ENCODE peak calls at places on chromosomes 7 and 10, in five cellular contexts. B is epithelial cell of esophagus, V is gastrocnemius medialis, Z is right lobe of liver, I is fibroblast of lung. T is an unnamed sample.
A peak's percentile ranks its signal among the peaks of the same experiment; 100 is the strongest.

GRCh38 chr7:146146866-146147265 is 30.3 kb downstream of the CNTNAP2 start:
- DNase-seq in B (no peak), V (no peak), Z (no peak), I (peak; percentile 27), T (no peak)

GRCh38 chr10:127853868-127854768 is 38.6 kb downstream of the CLRN3 start:
- DNase-seq in B (peak; percentile 73), V (no peak), Z (peak; percentile 70), I (peak; percentile 65), T (peak; percentile 79)

GRCh38 chr7:27101906-27102577 is 441 bp downstream of the HOXA2 start:
- DNase-seq in B (no peak), V (no peak), Z (no peak), I (peak; percentile 53), T (no peak)

GRCh38 chr7:16587785-16588184 is 57.8 kb downstream of the ANKMY2 start:
- DNase-seq in B (no peak), V (no peak), Z (no peak), I (no peak), T (no peak)

GRCh38 chr10:86958831-86959736 is 685 bp downstream of the SNCG start:
- DNase-seq in B (peak; percentile 83), V (no peak), Z (no peak), I (peak; percentile 69), T (peak; percentile 94)

GRCh38 chr7:143429770-143430698 is 13.2 kb upstream of the TAS2R60 start:
- DNase-seq in B (peak; percentile 65), V (no peak), Z (no peak), I (peak; percentile 38), T (peak; percentile 32)

GRCh38 chr7:157058026-157058425 is 47.6 kb upstream of the MNX1 start:
- DNase-seq in B (no peak), V (no peak), Z (no peak), I (no peak), T (no peak)

GRCh38 chr10:16809074-16809718 is 8.0 kb downstream of the RSU1 start:
- DNase-seq in B (peak; percentile 49), V (no peak), Z (no peak), I (peak; percentile 42), T (no peak)

GRCh38 chr10:103784089-103784488 is 71.3 kb downstream of the SH3PXD2A start:
- DNase-seq in B (no peak), V (no peak), Z (no peak), I (no peak), T (no peak)

GRCh38 chr10:103451091-103451801 is 924 bp downstream of the CALHM2 start:
- DNase-seq in B (peak; percentile 40), V (peak; percentile 51), Z (peak; percentile 67), I (peak; percentile 28), T (peak; percentile 78)

GRCh38 chr7:70647801-70648491 is 484.0 kb upstream of the GALNT17 start:
- DNase-seq in B (peak; percentile 92), V (no peak), Z (no peak), I (no peak), T (peak; percentile 29)

GRCh38 chr10:22779331-22780019 is 65.1 kb upstream of the PIP4K2A start:
- DNase-seq in B (no peak), V (no peak), Z (no peak), I (no peak), T (no peak)

GRCh38 chr7:12550956-12551355 is 19.6 kb upstream of the SCIN start:
- DNase-seq in B (no peak), V (no peak), Z (no peak), I (no peak), T (no peak)

DNA sequence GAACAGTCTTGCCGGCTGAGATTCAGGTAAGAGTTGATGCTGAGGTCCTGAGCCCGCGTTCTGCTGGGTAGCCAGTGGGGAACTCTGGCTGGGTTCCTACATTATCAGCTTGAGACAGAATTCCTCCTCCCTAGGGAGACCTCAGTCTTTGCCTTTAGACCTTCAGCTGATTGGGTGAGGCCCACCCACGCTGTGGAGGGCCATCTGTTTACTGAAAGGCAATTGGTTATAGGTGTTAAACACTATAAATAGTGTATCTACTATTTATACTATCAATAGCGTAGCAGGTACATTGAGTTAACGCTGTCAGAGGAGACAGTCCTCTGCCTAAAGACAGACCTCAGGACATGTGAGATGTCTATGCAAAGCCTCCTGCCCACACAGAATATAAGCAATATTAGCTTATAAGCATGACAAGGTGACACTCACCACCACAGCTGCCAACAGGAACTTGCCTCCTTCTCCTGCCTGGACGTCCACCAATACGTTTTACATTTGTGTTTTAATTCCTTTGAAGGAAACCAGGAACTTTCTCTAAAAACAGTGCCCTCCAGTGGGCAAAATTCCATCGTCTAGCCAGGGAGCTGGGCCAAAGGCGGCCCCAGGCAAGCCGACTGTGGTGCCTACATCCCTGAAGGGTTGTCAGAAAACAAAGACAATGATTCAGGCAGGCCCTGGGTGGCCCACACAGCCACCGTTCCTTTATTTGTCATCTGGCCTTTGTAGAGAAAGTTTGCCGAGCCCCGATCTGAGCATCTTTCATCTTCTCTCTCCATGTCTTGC is 58.8 kb downstream of the INSIG1 start:
- DNase-seq in B (peak; percentile 17), V (no peak), Z (no peak), I (no peak), T (no peak)
- TF ChIP-seq CTCF in B (peak; percentile 13), V (no peak), Z (no peak), I (no peak), T (peak; percentile 26)

GRCh38 chr10:48555310-48556042 is 49.4 kb downstream of the ARHGAP22 start:
- DNase-seq in B (no peak), V (no peak), Z (no peak), I (no peak), T (no peak)
- TF ChIP-seq CTCF in B (no peak), V (no peak), Z (no peak), I (no peak), T (no peak)

DNA sequence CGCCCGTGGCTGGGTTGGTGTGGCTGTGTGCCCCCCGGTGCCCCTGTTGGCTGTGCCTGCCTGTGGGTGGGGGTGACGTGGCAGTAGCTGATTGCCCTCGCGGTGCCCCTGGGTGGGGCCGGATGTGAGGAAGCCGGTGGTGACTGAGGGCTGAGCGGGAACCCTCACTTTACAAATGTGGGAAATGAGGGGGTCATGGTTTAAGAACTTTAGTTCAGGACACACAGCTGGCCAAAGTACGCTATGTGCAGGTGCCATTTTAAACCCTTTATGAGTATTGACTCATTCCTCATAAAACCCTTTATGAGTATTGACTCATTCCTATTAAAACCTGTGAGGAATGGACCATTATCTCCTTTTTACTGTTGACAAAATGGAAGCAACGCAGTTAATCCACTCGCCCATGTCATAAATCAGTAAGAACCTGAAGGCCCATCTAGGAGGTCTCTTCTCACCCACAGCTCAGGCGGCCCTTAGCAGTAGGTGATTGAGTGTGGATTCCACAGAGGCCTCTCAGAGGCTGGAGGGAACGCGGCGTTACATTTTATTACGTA is 290.1 kb upstream of the COBL start:
- DNase-seq in B (no peak), V (no peak), Z (no peak), I (no peak), T (peak; percentile 49)
- TF ChIP-seq CTCF in B (no peak), V (no peak), Z (no peak), I (no peak), T (no peak)

DNA sequence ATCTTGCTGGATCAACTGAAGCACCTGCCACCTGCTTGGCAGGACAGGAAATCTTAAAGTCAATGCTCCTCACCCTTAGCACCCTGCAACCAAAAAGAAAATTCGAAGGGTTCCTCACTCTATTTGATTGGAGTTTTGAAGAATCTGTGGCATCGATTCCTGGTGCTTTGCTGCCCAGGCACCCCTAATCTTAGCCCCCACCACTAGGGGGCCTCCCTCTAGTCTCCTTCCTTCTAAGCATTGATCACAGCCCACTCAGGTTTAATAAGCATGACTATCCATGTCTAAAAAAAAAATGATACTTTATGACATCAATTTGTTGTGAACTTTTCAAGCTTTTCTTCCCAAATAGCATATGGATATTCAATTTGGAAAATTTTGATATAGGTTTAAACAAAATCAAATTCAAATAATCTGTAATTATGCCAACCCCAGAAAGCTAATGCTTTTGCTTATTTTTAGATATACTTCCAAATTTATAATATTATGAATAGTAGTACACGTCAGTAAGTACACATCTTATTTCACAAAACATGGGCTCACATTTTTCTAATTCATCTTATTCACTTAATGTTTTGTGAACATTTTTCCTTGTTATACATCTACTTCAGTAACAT is 45.3 kb downstream of the NRG3 start:
- DNase-seq in B (no peak), V (no peak), Z (no peak), I (no peak), T (no peak)
- TF ChIP-seq CTCF in B (peak; percentile 12), V (no peak), Z (no peak), I (no peak), T (no peak)